ENCODE peak calls at places on chromosome 9, in ten cellular contexts. One of them, this sample, is unnamed.
A peak's percentile ranks its signal among the peaks of the same experiment; 100 is the strongest.

GRCh38 chr9:106921341-106921899 is 58.5 kb downstream of the ZNF462 start:
- DNase-seq in lower lobe of right lung: no peak
- DNase-seq in neuronal stem cell: peak; percentile 5
- DNase-seq in fibroblast of lung: peak; percentile 87
- DNase-seq in hepatocyte: peak; percentile 91
- DNase-seq in IMR-90: peak; percentile 84
- DNase-seq in ovary: peak; percentile 76
- DNase-seq in Peyer's patch: no peak
- DNase-seq in psoas muscle: no peak
- DNase-seq in lung: no peak
- DNase-seq in this sample: no peak

GRCh38 chr9:34508951-34509350 is 13.8 kb downstream of the ENHO start:
- DNase-seq in lower lobe of right lung: no peak
- DNase-seq in neuronal stem cell: no peak
- DNase-seq in fibroblast of lung: no peak
- DNase-seq in hepatocyte: no peak
- DNase-seq in IMR-90: no peak
- DNase-seq in ovary: no peak
- DNase-seq in Peyer's patch: no peak
- DNase-seq in psoas muscle: no peak
- DNase-seq in lung: no peak
- DNase-seq in this sample: no peak

GRCh38 chr9:89637787-89638186 is 33.0 kb downstream of the GADD45G start:
- DNase-seq in lower lobe of right lung: no peak
- DNase-seq in neuronal stem cell: no peak
- DNase-seq in fibroblast of lung: no peak
- DNase-seq in hepatocyte: no peak
- DNase-seq in IMR-90: no peak
- DNase-seq in ovary: no peak
- DNase-seq in Peyer's patch: peak; percentile 22
- DNase-seq in psoas muscle: no peak
- DNase-seq in lung: no peak
- DNase-seq in this sample: no peak

GRCh38 chr9:6564868-6565267 is 80.7 kb downstream of the GLDC start:
- DNase-seq in lower lobe of right lung: no peak
- DNase-seq in neuronal stem cell: no peak
- DNase-seq in fibroblast of lung: peak; percentile 33
- DNase-seq in hepatocyte: no peak
- DNase-seq in IMR-90: no peak
- DNase-seq in ovary: peak; percentile 24
- DNase-seq in Peyer's patch: no peak
- DNase-seq in psoas muscle: no peak
- DNase-seq in lung: no peak
- DNase-seq in this sample: no peak

GRCh38 chr9:127113540-127113928 is 8.9 kb downstream of the ANGPTL2 start:
- DNase-seq in lower lobe of right lung: no peak
- DNase-seq in neuronal stem cell: no peak
- DNase-seq in fibroblast of lung: no peak
- DNase-seq in hepatocyte: no peak
- DNase-seq in IMR-90: no peak
- DNase-seq in ovary: no peak
- DNase-seq in Peyer's patch: no peak
- DNase-seq in psoas muscle: no peak
- DNase-seq in lung: no peak
- DNase-seq in this sample: no peak

GRCh38 chr9:38435526-38435925 is 11.3 kb upstream of the IGFBPL1 start:
- DNase-seq in lower lobe of right lung: no peak
- DNase-seq in neuronal stem cell: no peak
- DNase-seq in fibroblast of lung: no peak
- DNase-seq in hepatocyte: no peak
- DNase-seq in IMR-90: no peak
- DNase-seq in ovary: no peak
- DNase-seq in Peyer's patch: no peak
- DNase-seq in psoas muscle: no peak
- DNase-seq in lung: no peak
- DNase-seq in this sample: no peak

GRCh38 chr9:136726118-136726517 is 13.7 kb downstream of the DIPK1B start:
- DNase-seq in lower lobe of right lung: no peak
- DNase-seq in neuronal stem cell: no peak
- DNase-seq in fibroblast of lung: no peak
- DNase-seq in hepatocyte: no peak
- DNase-seq in IMR-90: no peak
- DNase-seq in ovary: no peak
- DNase-seq in Peyer's patch: no peak
- DNase-seq in psoas muscle: no peak
- DNase-seq in lung: no peak
- DNase-seq in this sample: no peak

GRCh38 chr9:4080889-4081548 is 218.8 kb downstream of the GLIS3 start:
- DNase-seq in lower lobe of right lung: no peak
- DNase-seq in neuronal stem cell: no peak
- DNase-seq in fibroblast of lung: peak; percentile 63
- DNase-seq in hepatocyte: no peak
- DNase-seq in IMR-90: peak; percentile 53
- DNase-seq in ovary: no peak
- DNase-seq in Peyer's patch: no peak
- DNase-seq in psoas muscle: no peak
- DNase-seq in lung: no peak
- DNase-seq in this sample: no peak

GRCh38 chr9:105091004-105091640 is 153.3 kb upstream of the SLC44A1 start:
- DNase-seq in lower lobe of right lung: no peak
- DNase-seq in neuronal stem cell: no peak
- DNase-seq in fibroblast of lung: no peak
- DNase-seq in hepatocyte: no peak
- DNase-seq in IMR-90: no peak
- DNase-seq in ovary: no peak
- DNase-seq in Peyer's patch: no peak
- DNase-seq in psoas muscle: no peak
- DNase-seq in lung: no peak
- DNase-seq in this sample: no peak

GRCh38 chr9:89623925-89624420 is 19.2 kb downstream of the GADD45G start:
- DNase-seq in lower lobe of right lung: peak; percentile 82
- DNase-seq in neuronal stem cell: no peak
- DNase-seq in fibroblast of lung: no peak
- DNase-seq in hepatocyte: no peak
- DNase-seq in IMR-90: no peak
- DNase-seq in ovary: no peak
- DNase-seq in Peyer's patch: no peak
- DNase-seq in psoas muscle: peak; percentile 81
- DNase-seq in lung: peak; percentile 35
- DNase-seq in this sample: peak; percentile 27

GRCh38 chr9:19484699-19485098 is 75.9 kb downstream of the ACER2 start:
- DNase-seq in lower lobe of right lung: no peak
- DNase-seq in neuronal stem cell: no peak
- DNase-seq in fibroblast of lung: no peak
- DNase-seq in hepatocyte: no peak
- DNase-seq in IMR-90: no peak
- DNase-seq in ovary: no peak
- DNase-seq in Peyer's patch: no peak
- DNase-seq in psoas muscle: no peak
- DNase-seq in lung: no peak
- DNase-seq in this sample: no peak
- H3K27ac ChIP-seq in lower lobe of right lung: no peak overlapping the region
- H3K27ac ChIP-seq in neuronal stem cell: no peak overlapping the region
- H3K27ac ChIP-seq in fibroblast of lung: no peak overlapping the region
- H3K27ac ChIP-seq in hepatocyte: no peak overlapping the region
- H3K27ac ChIP-seq in IMR-90: no peak overlapping the region
- H3K27ac ChIP-seq in ovary: no peak overlapping the region
- H3K27ac ChIP-seq in Peyer's patch: no peak overlapping the region
- H3K27ac ChIP-seq in psoas muscle: no peak overlapping the region
- H3K27ac ChIP-seq in lung: no peak overlapping the region
- H3K27ac ChIP-seq in this sample: no peak overlapping the region

DNA sequence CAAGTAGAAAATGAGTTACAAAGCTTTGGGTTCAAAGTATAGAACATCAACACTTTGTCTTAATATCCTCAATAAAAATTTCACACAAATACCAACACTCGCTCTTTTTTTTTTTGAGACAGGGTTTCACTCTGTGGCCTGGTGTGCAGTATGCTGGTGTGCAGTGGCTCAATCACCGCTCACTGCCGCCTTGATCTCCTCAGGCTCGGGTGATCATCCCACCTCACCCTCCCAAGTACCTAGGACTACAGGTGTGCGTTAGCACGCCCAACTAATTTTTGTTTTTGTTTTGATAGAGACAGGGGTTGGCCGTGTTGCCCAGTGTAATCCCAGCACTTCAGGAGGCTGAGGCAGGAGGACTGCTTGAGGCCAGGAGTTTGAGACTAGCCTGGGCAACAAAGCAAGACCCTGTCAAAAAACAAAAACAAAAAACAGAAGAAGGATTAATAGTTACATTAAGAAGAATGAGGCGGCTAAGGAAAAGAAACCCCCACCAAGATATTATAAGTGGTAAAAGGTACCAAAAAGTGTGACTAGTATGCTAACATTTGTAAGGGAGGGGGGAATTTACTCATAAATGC is 20.3 kb downstream of the FNBP1 start:
- DNase-seq in lower lobe of right lung: no peak
- DNase-seq in neuronal stem cell: no peak
- DNase-seq in fibroblast of lung: no peak
- DNase-seq in hepatocyte: no peak
- DNase-seq in IMR-90: no peak
- DNase-seq in ovary: no peak
- DNase-seq in Peyer's patch: no peak
- DNase-seq in psoas muscle: no peak
- DNase-seq in lung: no peak
- DNase-seq in this sample: no peak
- H3K4me3 ChIP-seq in lower lobe of right lung: no peak overlapping the region
- H3K4me3 ChIP-seq in neuronal stem cell: no peak overlapping the region
- H3K4me3 ChIP-seq in fibroblast of lung: no peak overlapping the region
- H3K4me3 ChIP-seq in hepatocyte: no peak overlapping the region
- H3K4me3 ChIP-seq in IMR-90: no peak overlapping the region
- H3K4me3 ChIP-seq in ovary: no peak overlapping the region
- H3K4me3 ChIP-seq in Peyer's patch: no peak overlapping the region
- H3K4me3 ChIP-seq in psoas muscle: no peak overlapping the region
- H3K4me3 ChIP-seq in lung: no peak overlapping the region
- H3K4me3 ChIP-seq in this sample: no peak overlapping the region

GRCh38 chr9:87498816-87499454 is 1.3 kb downstream of the DAPK1 start:
- DNase-seq in lower lobe of right lung: no peak
- DNase-seq in neuronal stem cell: peak; percentile 9
- DNase-seq in fibroblast of lung: no peak
- DNase-seq in hepatocyte: no peak
- DNase-seq in IMR-90: no peak
- DNase-seq in ovary: no peak
- DNase-seq in Peyer's patch: no peak
- DNase-seq in psoas muscle: no peak
- DNase-seq in lung: no peak
- DNase-seq in this sample: no peak

GRCh38 chr9:87501806-87502205 is 4.1 kb downstream of the DAPK1 start:
- DNase-seq in lower lobe of right lung: no peak
- DNase-seq in neuronal stem cell: no peak
- DNase-seq in fibroblast of lung: no peak
- DNase-seq in hepatocyte: no peak
- DNase-seq in IMR-90: no peak
- DNase-seq in ovary: no peak
- DNase-seq in Peyer's patch: no peak
- DNase-seq in psoas muscle: no peak
- DNase-seq in lung: no peak
- DNase-seq in this sample: no peak

GRCh38 chr9:87499455-87500015 is 1.9 kb downstream of the DAPK1 start:
- DNase-seq in lower lobe of right lung: no peak
- DNase-seq in neuronal stem cell: no peak
- DNase-seq in fibroblast of lung: no peak
- DNase-seq in hepatocyte: no peak
- DNase-seq in IMR-90: no peak
- DNase-seq in ovary: no peak
- DNase-seq in Peyer's patch: no peak
- DNase-seq in psoas muscle: no peak
- DNase-seq in lung: no peak
- DNase-seq in this sample: no peak

GRCh38 chr9:87500894-87501656 is 3.4 kb downstream of the DAPK1 start:
- DNase-seq in lower lobe of right lung: no peak
- DNase-seq in neuronal stem cell: no peak
- DNase-seq in fibroblast of lung: no peak
- DNase-seq in hepatocyte: no peak
- DNase-seq in IMR-90: no peak
- DNase-seq in ovary: no peak
- DNase-seq in Peyer's patch: no peak
- DNase-seq in psoas muscle: no peak
- DNase-seq in lung: no peak
- DNase-seq in this sample: no peak

GRCh38 chr9:87500491-87500890 is 2.8 kb downstream of the DAPK1 start:
- DNase-seq in lower lobe of right lung: no peak
- DNase-seq in neuronal stem cell: no peak
- DNase-seq in fibroblast of lung: no peak
- DNase-seq in hepatocyte: no peak
- DNase-seq in IMR-90: no peak
- DNase-seq in ovary: no peak
- DNase-seq in Peyer's patch: no peak
- DNase-seq in psoas muscle: no peak
- DNase-seq in lung: no peak
- DNase-seq in this sample: no peak
- H3K27ac ChIP-seq in lower lobe of right lung: no peak overlapping the region
- H3K27ac ChIP-seq in neuronal stem cell: no peak overlapping the region
- H3K27ac ChIP-seq in fibroblast of lung: no peak overlapping the region
- H3K27ac ChIP-seq in hepatocyte: no peak overlapping the region
- H3K27ac ChIP-seq in IMR-90: no peak overlapping the region
- H3K27ac ChIP-seq in ovary: peak overlapping the region; percentile 91
- H3K27ac ChIP-seq in Peyer's patch: no peak overlapping the region
- H3K27ac ChIP-seq in psoas muscle: no peak overlapping the region
- H3K27ac ChIP-seq in lung: no peak overlapping the region
- H3K27ac ChIP-seq in this sample: no peak overlapping the region

GRCh38 chr9:133094842-133095393 is 26.1 kb downstream of the RALGDS start:
- DNase-seq in lower lobe of right lung: no peak
- DNase-seq in neuronal stem cell: no peak
- DNase-seq in fibroblast of lung: no peak
- DNase-seq in hepatocyte: no peak
- DNase-seq in IMR-90: no peak
- DNase-seq in ovary: no peak
- DNase-seq in Peyer's patch: no peak
- DNase-seq in psoas muscle: no peak
- DNase-seq in lung: no peak
- DNase-seq in this sample: no peak
- H3K4me3 ChIP-seq in lower lobe of right lung: no peak overlapping the region
- H3K4me3 ChIP-seq in neuronal stem cell: no peak overlapping the region
- H3K4me3 ChIP-seq in fibroblast of lung: no peak overlapping the region
- H3K4me3 ChIP-seq in hepatocyte: no peak overlapping the region
- H3K4me3 ChIP-seq in IMR-90: no peak overlapping the region
- H3K4me3 ChIP-seq in ovary: no peak overlapping the region
- H3K4me3 ChIP-seq in Peyer's patch: no peak overlapping the region
- H3K4me3 ChIP-seq in psoas muscle: no peak overlapping the region
- H3K4me3 ChIP-seq in lung: no peak overlapping the region
- H3K4me3 ChIP-seq in this sample: no peak overlapping the region

GRCh38 chr9:91937031-91937430 is 13.0 kb downstream of the ROR2 start:
- DNase-seq in lower lobe of right lung: no peak
- DNase-seq in neuronal stem cell: no peak
- DNase-seq in fibroblast of lung: no peak
- DNase-seq in hepatocyte: no peak
- DNase-seq in IMR-90: no peak
- DNase-seq in ovary: no peak
- DNase-seq in Peyer's patch: no peak
- DNase-seq in psoas muscle: no peak
- DNase-seq in lung: no peak
- DNase-seq in this sample: no peak
- H3K27ac ChIP-seq in lower lobe of right lung: no peak overlapping the region
- H3K27ac ChIP-seq in neuronal stem cell: no peak overlapping the region
- H3K27ac ChIP-seq in fibroblast of lung: no peak overlapping the region
- H3K27ac ChIP-seq in hepatocyte: peak overlapping the region; percentile 36
- H3K27ac ChIP-seq in IMR-90: no peak overlapping the region
- H3K27ac ChIP-seq in ovary: no peak overlapping the region
- H3K27ac ChIP-seq in Peyer's patch: no peak overlapping the region
- H3K27ac ChIP-seq in psoas muscle: no peak overlapping the region
- H3K27ac ChIP-seq in lung: no peak overlapping the region
- H3K27ac ChIP-seq in this sample: no peak overlapping the region